ENCODE peak calls at places on chromosomes 6 and 20, in ten cellular contexts. M is progenitor cell of endocrine pancreas, R is esophagus muscularis mucosa, L is epithelial cell of esophagus, U is osteocyte, G is AG04450, X is lower leg skin, F is right lobe of liver, Z is stomach, J is mesothelial cell of epicardium. B is an unnamed sample.

GRCh38 chr6:15524736-15525401 is 138.0 kb downstream of the DTNBP1 start:
- DNase-seq in M (no peak), U (peak; percentile 51), Z (no peak), J (no peak), F (no peak), L (no peak), R (no peak), G (no peak), X (no peak), B (no peak)

GRCh38 chr6:15897063-15897934 is 231.6 kb upstream of the MYLIP start:
- DNase-seq in M (no peak), X (peak; percentile 43), R (no peak), L (no peak), Z (no peak), G (no peak), U (no peak), J (no peak), F (no peak), B (no peak)

GRCh38 chr20:58992911-58993310 is 11.9 kb downstream of the NELFCD start:
- DNase-seq in Z (no peak), G (no peak), M (no peak), R (no peak), X (no peak), L (no peak), U (no peak), J (no peak), F (no peak), B (no peak)

GRCh38 chr6:163971841-163972838 is 557.6 kb downstream of the QKI start:
- DNase-seq in R (peak; percentile 84), X (no peak), U (no peak), Z (no peak), L (no peak), J (no peak), G (no peak), M (no peak), F (no peak), B (no peak)

GRCh38 chr6:158785036-158785435 is 34.1 kb downstream of the EZR start:
- DNase-seq in G (no peak), L (no peak), F (no peak), U (no peak), X (no peak), M (no peak), J (no peak), Z (peak; percentile 7), R (no peak), B (no peak)

GRCh38 chr6:108119212-108120141 is 44.9 kb upstream of the OSTM1 start:
- DNase-seq in U (no peak), L (no peak), G (no peak), F (no peak), M (no peak), X (no peak), J (no peak), R (no peak), Z (no peak), B (no peak)

GRCh38 chr20:57346477-57346876 is 4.6 kb upstream of the RAE1 start:
- DNase-seq in X (peak; percentile 78), Z (peak; percentile 79), U (no peak), J (peak; percentile 82), M (peak; percentile 51), R (no peak), G (peak; percentile 34), F (peak; percentile 65), L (peak; percentile 71), B (peak; percentile 76)

GRCh38 chr6:29619578-29619977 is 13.4 kb downstream of the GABBR1 start:
- DNase-seq in L (peak; percentile 32), J (no peak), X (no peak), M (no peak), U (no peak), F (no peak), G (no peak), R (no peak), Z (no peak), B (no peak)

GRCh38 chr20:4083103-4083864 is 67.9 kb upstream of the RNF24 start:
- DNase-seq in Z (no peak), F (no peak), J (no peak), L (no peak), G (no peak), M (no peak), X (no peak), U (peak; percentile 79), R (no peak), B (no peak)

GRCh38 chr6:19979059-19979458 is 141.9 kb downstream of the ID4 start:
- DNase-seq in X (no peak), F (no peak), U (no peak), J (no peak), L (no peak), M (no peak), R (no peak), Z (no peak), G (no peak), B (no peak)

GRCh38 chr20:25065625-25066338 is 7.8 kb upstream of the ACSS1 start:
- DNase-seq in M (no peak), U (no peak), G (no peak), L (peak; percentile 73), R (no peak), J (peak; percentile 61), X (peak; percentile 74), F (no peak), Z (peak; percentile 73), B (no peak)

GRCh38 chr6:166379800-166380199 is 2.9 kb downstream of the MPC1 start:
- DNase-seq in L (no peak), R (no peak), F (no peak), G (no peak), X (no peak), Z (peak; percentile 75), M (no peak), U (no peak), J (no peak), B (no peak)

GRCh38 chr6:28838634-28839442 is 84.9 kb downstream of the TRIM27 start:
- DNase-seq in X (peak; percentile 65), J (peak; percentile 89), G (peak; percentile 38), M (peak; percentile 83), F (peak; percentile 86), U (peak; percentile 95), Z (peak; percentile 77), R (peak; percentile 93), L (peak; percentile 87), B (peak; percentile 87)

GRCh38 chr6:75436869-75437268 is 56.7 kb downstream of the FILIP1 start:
- DNase-seq in R (no peak), L (no peak), F (no peak), M (no peak), X (peak; percentile 18), G (no peak), J (no peak), U (no peak), Z (no peak), B (no peak)

GRCh38 chr6:21479140-21479539 is 114.4 kb upstream of the SOX4 start:
- DNase-seq in F (no peak), G (no peak), M (no peak), R (no peak), L (no peak), X (no peak), U (no peak), Z (no peak), J (no peak), B (no peak)

GRCh38 chr6:2432258-2432657 is 186.9 kb upstream of the GMDS start:
- DNase-seq in G (peak; percentile 78), R (no peak), Z (no peak), J (no peak), M (no peak), U (no peak), F (no peak), X (no peak), L (peak; percentile 93), B (no peak)

GRCh38 chr6:32086661-32087573 is 22.2 kb downstream of the TNXB start:
- DNase-seq in Z (peak; percentile 32), U (no peak), F (no peak), R (no peak), L (peak; percentile 35), G (peak; percentile 37), M (no peak), X (no peak), J (no peak), B (no peak)
- TF ChIP-seq CTCF in Z (no peak), U (no peak), F (no peak), R (no peak), L (no peak), G (no peak), M (no peak), X (no peak), J (no peak), B (no peak)

GRCh38 chr6:112269165-112269564 is 14.8 kb upstream of the LAMA4 start:
- DNase-seq in R (no peak), M (no peak), G (no peak), L (peak; percentile 18), Z (no peak), X (no peak), U (no peak), F (no peak), J (no peak), B (no peak)
- TF ChIP-seq CTCF in R (peak; percentile 30), M (no peak), G (peak; percentile 30), L (peak; percentile 22), Z (no peak), X (no peak), U (peak; percentile 33), F (peak; percentile 25), J (no peak), B (no peak)

GRCh38 chr20:60168963-60169362 is 210.7 kb downstream of the CDH26 start:
- DNase-seq in Z (no peak), M (no peak), J (no peak), U (no peak), G (no peak), X (no peak), F (no peak), R (no peak), L (no peak), B (no peak)
- TF ChIP-seq CTCF in Z (no peak), M (no peak), J (no peak), U (no peak), G (no peak), X (no peak), F (no peak), R (no peak), L (no peak), B (no peak)

GRCh38 chr20:10553326-10553984 is 118.3 kb downstream of the SLX4IP start:
- DNase-seq in U (no peak), Z (peak; percentile 72), L (peak; percentile 76), F (no peak), J (peak; percentile 58), G (peak; percentile 55), M (peak; percentile 22), X (peak; percentile 69), R (peak; percentile 92), B (peak; percentile 68)
- TF ChIP-seq CTCF in U (peak; percentile 89), Z (peak; percentile 55), L (peak; percentile 88), F (peak; percentile 78), J (peak; percentile 74), G (peak; percentile 83), M (peak; percentile 82), X (peak; percentile 88), R (peak; percentile 66), B (peak; percentile 80)